ENCODE peak calls at places on chromosomes 3 and 15, in eight cellular contexts. B is heart right ventricle; Y is sciatic nerve; E is gastrocnemius medialis; Z is heart left ventricle; D is upper lobe of left lung; H is SK-N-SH treated with all-trans-retinoic acid at 6 μM for 48 hours; X is stimulated activated naive CD8-positive, alpha-beta T cell treated with anti-CD3 and anti-CD28 coated beads, Interleukin-15, amount 100 ng/mL, for 72 hours. S is an unnamed sample.

GRCh38 chr3:137050281-137050680 is 92.5 kb downstream of the IL20RB start:
- ATAC-seq in Y (no peak), B (no peak), H (no peak), D (no peak), Z (no peak), E (no peak), X (no peak), S (peak; percentile 17)

GRCh38 chr3:125644036-125645025 is 49.0 kb upstream of the OSBPL11 start:
- ATAC-seq in Y (peak; percentile 96), E (peak; percentile 87), D (peak; percentile 80), B (peak; percentile 89), Z (peak; percentile 87), X (no peak), H (no peak), S (no peak)

GRCh38 chr3:58607816-58608215 is 30.6 kb upstream of the FAM107A start:
- ATAC-seq in E (no peak), H (no peak), X (peak; percentile 82), D (no peak), Y (no peak), Z (no peak), B (no peak), S (no peak)

GRCh38 chr3:17162116-17162515 is 277.4 kb downstream of the PLCL2 start:
- ATAC-seq in B (no peak), E (no peak), Y (no peak), D (no peak), Z (no peak), X (no peak), H (no peak), S (no peak)

GRCh38 chr3:124267406-124267805 is 275.5 kb upstream of the ROPN1 start:
- ATAC-seq in H (no peak), B (no peak), D (no peak), Z (no peak), E (no peak), X (no peak), Y (no peak), S (no peak)

GRCh38 chr3:155602307-155602706 is 142.6 kb downstream of the PLCH1 start:
- ATAC-seq in H (no peak), X (peak; percentile 76), Y (no peak), Z (no peak), B (no peak), E (no peak), D (no peak), S (no peak)

GRCh38 chr3:63966871-63967270 is 54.7 kb upstream of the SCAANT1 start:
- ATAC-seq in B (no peak), Y (no peak), D (no peak), X (no peak), Z (no peak), H (no peak), E (no peak), S (peak; percentile 58)

GRCh38 chr3:159001711-159002110 is 199.9 kb downstream of the MFSD1 start:
- ATAC-seq in X (no peak), B (no peak), Y (no peak), Z (no peak), H (no peak), E (no peak), D (no peak), S (no peak)

GRCh38 chr15:63256433-63256884 is 20.9 kb upstream of the APH1B start:
- ATAC-seq in Y (no peak), Z (no peak), X (no peak), D (no peak), E (no peak), B (no peak), H (peak; percentile 95), S (no peak)

GRCh38 chr3:17938313-17938712 is 195.9 kb upstream of the TBC1D5 start:
- ATAC-seq in Y (no peak), B (no peak), H (no peak), Z (peak; percentile 48), X (no peak), E (no peak), D (no peak), S (no peak)

GRCh38 chr3:134336587-134336986 is 37.7 kb downstream of the AMOTL2 start:
- ATAC-seq in H (no peak), X (no peak), E (no peak), B (peak; percentile 48), D (peak; percentile 23), Y (no peak), Z (peak; percentile 50), S (peak; percentile 46)

GRCh38 chr3:102068327-102068726 is 219.0 kb downstream of the NFKBIZ start:
- ATAC-seq in Y (no peak), D (no peak), B (no peak), Z (no peak), E (no peak), H (peak; percentile 70), X (peak; percentile 28), S (no peak)

GRCh38 chr3:194494951-194495374 is 8.2 kb upstream of the ATP13A3 start:
- ATAC-seq in H (no peak), Y (peak; percentile 60), B (no peak), X (no peak), Z (peak; percentile 73), D (no peak), E (no peak), S (no peak)

GRCh38 chr3:197499427-197499826 is 56.3 kb downstream of the BDH1 start:
- ATAC-seq in Z (no peak), H (no peak), D (no peak), X (no peak), E (no peak), Y (no peak), B (no peak), S (peak; percentile 63)

GRCh38 chr3:59127071-59127470 is 77.2 kb upstream of the CFAP20DC start:
- ATAC-seq in Z (no peak), B (no peak), Y (no peak), E (no peak), H (peak; percentile 96), X (no peak), D (no peak), S (peak; percentile 94)

GRCh38 chr3:150751781-150752263 is 11.1 kb downstream of the SIAH2 start:
- ATAC-seq in H (no peak), X (no peak), Y (no peak), Z (peak; percentile 57), E (no peak), B (no peak), D (peak; percentile 92), S (peak; percentile 95)

GRCh38 chr15:69299451-69300128 is 878 bp downstream of the PAQR5 start:
- ATAC-seq in Y (no peak), E (no peak), H (no peak), Z (no peak), D (no peak), X (peak; percentile 21), B (no peak), S (no peak)

GRCh38 chr3:177110308-177111254 is 86.7 kb downstream of the TBL1XR1 start:
- ATAC-seq in X (peak; percentile 65), D (no peak), H (no peak), B (no peak), Z (no peak), E (no peak), Y (no peak), S (peak; percentile 88)

GRCh38 chr3:51557993-51558392 is 19.5 kb downstream of the RAD54L2 start:
- ATAC-seq in Z (no peak), B (no peak), D (no peak), Y (no peak), X (no peak), H (no peak), E (no peak), S (no peak)

GRCh38 chr3:153640689-153641308 is 478.8 kb downstream of the RAP2B start:
- ATAC-seq in Y (no peak), X (no peak), E (no peak), B (no peak), Z (no peak), H (no peak), D (no peak), S (peak; percentile 89)

GRCh38 chr15:40264321-40265153 is 18.3 kb downstream of the ANKRD63 start:
- ATAC-seq in X (no peak), B (no peak), Y (no peak), H (no peak), E (no peak), D (no peak), Z (no peak), S (no peak)

GRCh38 chr3:196547067-196547466 is 21.3 kb downstream of the WDR53 start:
- ATAC-seq in E (no peak), Y (no peak), Z (no peak), B (no peak), D (no peak), H (peak; percentile 45), X (no peak), S (no peak)

GRCh38 chr3:154684021-154684420 is 254.0 kb upstream of the GPR149 start:
- ATAC-seq in D (no peak), Z (no peak), B (no peak), H (no peak), Y (no peak), E (no peak), X (no peak), S (no peak)

GRCh38 chr15:39193611-39194010 is 387.3 kb upstream of the THBS1 start:
- ATAC-seq in Z (no peak), Y (no peak), E (no peak), D (no peak), B (no peak), H (no peak), X (no peak), S (no peak)

GRCh38 chr15:78599189-78599588 is 21.6 kb downstream of the CHRNA3 start:
- ATAC-seq in B (no peak), Y (no peak), X (no peak), E (no peak), H (no peak), D (no peak), Z (no peak), S (no peak)

GRCh38 chr3:9308298-9308990 is 54.4 kb upstream of the THUMPD3 start:
- ATAC-seq in X (no peak), H (no peak), Z (no peak), E (no peak), D (no peak), Y (no peak), B (no peak), S (no peak)

GRCh38 chr15:30930422-30930821 is 26.7 kb downstream of the FAN1 start:
- ATAC-seq in Z (no peak), X (no peak), E (no peak), Y (no peak), B (no peak), H (no peak), D (no peak), S (no peak)

GRCh38 chr3:185726254-185726967 is 98.4 kb downstream of the IGF2BP2 start:
- ATAC-seq in H (no peak), D (no peak), E (no peak), B (no peak), Y (no peak), Z (no peak), X (no peak), S (no peak)

GRCh38 chr3:170044795-170045244 is 7.0 kb downstream of the GPR160 start:
- ATAC-seq in E (no peak), D (peak; percentile 45), B (no peak), X (peak; percentile 28), Z (peak; percentile 29), Y (peak; percentile 49), H (no peak), S (peak; percentile 31)

GRCh38 chr3:178260887-178261286 is 275.3 kb upstream of the KCNMB2 start:
- ATAC-seq in H (peak; percentile 64), X (no peak), Y (no peak), D (no peak), E (no peak), B (no peak), Z (no peak), S (no peak)

GRCh38 chr15:42137461-42138261 is 18.8 kb downstream of the PLA2G4F start:
- ATAC-seq in B (no peak), E (no peak), D (no peak), H (peak; percentile 85), Z (peak; percentile 45), X (peak; percentile 24), Y (peak; percentile 36), S (peak; percentile 7)

GRCh38 chr15:27530994-27531393 is 560.0 kb downstream of the GABRG3 start:
- ATAC-seq in B (no peak), Z (no peak), X (no peak), H (no peak), E (no peak), Y (no peak), D (no peak), S (no peak)

GRCh38 chr15:65323071-65323511 is 18.6 kb downstream of the RNU5B-1 start:
- ATAC-seq in D (no peak), B (peak; percentile 60), Z (peak; percentile 90), H (peak; percentile 74), Y (no peak), E (no peak), X (no peak), S (no peak)

GRCh38 chr3:29384640-29385039 is 103.8 kb downstream of the RBMS3 start:
- ATAC-seq in B (peak; percentile 75), D (no peak), Z (peak; percentile 67), E (peak; percentile 50), H (peak; percentile 97), Y (peak; percentile 70), X (no peak), S (no peak)

S was measured in esophagus mucosa.